ENCODE peak calls at places on chromosome X, in six cellular contexts. One of them, this sample, is unnamed.

GRCh38 chrX:135256923-135257322 is 5.1 kb downstream of the ETDA start:
- DNase-seq in lower leg skin: no peak
- DNase-seq in Caco-2: no peak
- DNase-seq in dorsolateral prefrontal cortex: no peak
- DNase-seq in hepatocyte: no peak
- DNase-seq in kidney: no peak
- DNase-seq in this sample: no peak

GRCh38 chrX:2748171-2748814 is 3.5 kb upstream of the XG start:
- DNase-seq in lower leg skin: no peak
- DNase-seq in Caco-2: no peak
- DNase-seq in dorsolateral prefrontal cortex: no peak
- DNase-seq in hepatocyte: no peak
- DNase-seq in kidney: no peak
- DNase-seq in this sample: no peak

GRCh38 chrX:31209005-31209612 is 137.3 kb upstream of the FTHL17 start:
- DNase-seq in lower leg skin: no peak
- DNase-seq in Caco-2: peak; percentile 10
- DNase-seq in dorsolateral prefrontal cortex: no peak
- DNase-seq in hepatocyte: no peak
- DNase-seq in kidney: no peak
- DNase-seq in this sample: no peak

GRCh38 chrX:126799059-126799458 is 20.5 kb upstream of the PRR32 start:
- DNase-seq in lower leg skin: no peak
- DNase-seq in Caco-2: no peak
- DNase-seq in dorsolateral prefrontal cortex: no peak
- DNase-seq in hepatocyte: no peak
- DNase-seq in kidney: no peak
- DNase-seq in this sample: no peak

GRCh38 chrX:39903343-39903742 is 194.4 kb downstream of the BCOR start:
- DNase-seq in lower leg skin: no peak
- DNase-seq in Caco-2: no peak
- DNase-seq in dorsolateral prefrontal cortex: no peak
- DNase-seq in hepatocyte: no peak
- DNase-seq in kidney: no peak
- DNase-seq in this sample: no peak

GRCh38 chrX:24151513-24151912 is 2.0 kb downstream of the ZFX start:
- DNase-seq in lower leg skin: no peak
- DNase-seq in Caco-2: no peak
- DNase-seq in dorsolateral prefrontal cortex: no peak
- DNase-seq in hepatocyte: no peak
- DNase-seq in kidney: no peak
- DNase-seq in this sample: no peak

GRCh38 chrX:105552395-105552794 is 269.9 kb upstream of the NRK start:
- DNase-seq in lower leg skin: no peak
- DNase-seq in Caco-2: no peak
- DNase-seq in dorsolateral prefrontal cortex: no peak
- DNase-seq in hepatocyte: no peak
- DNase-seq in kidney: no peak
- DNase-seq in this sample: no peak

GRCh38 chrX:133419911-133420310 is 4.6 kb upstream of the GPC4 start:
- DNase-seq in lower leg skin: no peak
- DNase-seq in Caco-2: no peak
- DNase-seq in dorsolateral prefrontal cortex: no peak
- DNase-seq in hepatocyte: no peak
- DNase-seq in kidney: no peak
- DNase-seq in this sample: no peak

GRCh38 chrX:155086202-155086840 is 15.0 kb downstream of the BRCC3 start:
- DNase-seq in lower leg skin: no peak
- DNase-seq in Caco-2: peak; percentile 50
- DNase-seq in dorsolateral prefrontal cortex: no peak
- DNase-seq in hepatocyte: peak; percentile 10
- DNase-seq in kidney: peak; percentile 45
- DNase-seq in this sample: peak; percentile 38

GRCh38 chrX:95346854-95347253 is 1337.8 kb upstream of the DIAPH2 start:
- DNase-seq in lower leg skin: no peak
- DNase-seq in Caco-2: no peak
- DNase-seq in dorsolateral prefrontal cortex: no peak
- DNase-seq in hepatocyte: no peak
- DNase-seq in kidney: no peak
- DNase-seq in this sample: no peak

GRCh38 chrX:46376246-46376885 is 168.9 kb downstream of the ZNF674 start:
- DNase-seq in lower leg skin: peak; percentile 14
- DNase-seq in Caco-2: peak; percentile 44
- DNase-seq in dorsolateral prefrontal cortex: no peak
- DNase-seq in hepatocyte: peak; percentile 69
- DNase-seq in kidney: no peak
- DNase-seq in this sample: no peak

GRCh38 chrX:30653415-30654131 is at the start of gene GK:
- DNase-seq in lower leg skin: no peak
- DNase-seq in Caco-2: no peak
- DNase-seq in dorsolateral prefrontal cortex: no peak
- DNase-seq in hepatocyte: peak; percentile 25
- DNase-seq in kidney: peak; percentile 84
- DNase-seq in this sample: peak; percentile 17

GRCh38 chrX:44101300-44101699 is 128.1 kb upstream of the NDP start:
- DNase-seq in lower leg skin: no peak
- DNase-seq in Caco-2: no peak
- DNase-seq in dorsolateral prefrontal cortex: no peak
- DNase-seq in hepatocyte: no peak
- DNase-seq in kidney: no peak
- DNase-seq in this sample: no peak

GRCh38 chrX:28205905-28206304 is 224.7 kb upstream of the DCAF8L1 start:
- DNase-seq in lower leg skin: no peak
- DNase-seq in Caco-2: no peak
- DNase-seq in dorsolateral prefrontal cortex: no peak
- DNase-seq in hepatocyte: no peak
- DNase-seq in kidney: no peak
- DNase-seq in this sample: no peak

GRCh38 chrX:51867626-51868025 is 25.8 kb upstream of the MAGED1 start:
- DNase-seq in lower leg skin: no peak
- DNase-seq in Caco-2: no peak
- DNase-seq in dorsolateral prefrontal cortex: no peak
- DNase-seq in hepatocyte: no peak
- DNase-seq in kidney: no peak
- DNase-seq in this sample: no peak

GRCh38 chrX:103637604-103638338 is 9.0 kb downstream of the TCEAL1 start:
- DNase-seq in lower leg skin: no peak
- DNase-seq in Caco-2: no peak
- DNase-seq in dorsolateral prefrontal cortex: no peak
- DNase-seq in hepatocyte: no peak
- DNase-seq in kidney: no peak
- DNase-seq in this sample: no peak

GRCh38 chrX:135384161-135384836 is 37.4 kb upstream of the SMIM10L2A start:
- DNase-seq in lower leg skin: no peak
- DNase-seq in Caco-2: no peak
- DNase-seq in dorsolateral prefrontal cortex: no peak
- DNase-seq in hepatocyte: no peak
- DNase-seq in kidney: no peak
- DNase-seq in this sample: no peak

GRCh38 chrX:119228506-119229290 is 7.4 kb upstream of the PGRMC1 start:
- DNase-seq in lower leg skin: no peak
- DNase-seq in Caco-2: no peak
- DNase-seq in dorsolateral prefrontal cortex: no peak
- DNase-seq in hepatocyte: peak; percentile 23
- DNase-seq in kidney: no peak
- DNase-seq in this sample: no peak

GRCh38 chrX:109889289-109890006 is 113.5 kb upstream of the TMEM164 start:
- DNase-seq in lower leg skin: no peak
- DNase-seq in Caco-2: peak; percentile 11
- DNase-seq in dorsolateral prefrontal cortex: no peak
- DNase-seq in hepatocyte: peak; percentile 13
- DNase-seq in kidney: no peak
- DNase-seq in this sample: no peak

GRCh38 chrX:45363596-45363995 is 162.9 kb upstream of the DIPK2B start:
- DNase-seq in lower leg skin: no peak
- DNase-seq in Caco-2: no peak
- DNase-seq in dorsolateral prefrontal cortex: no peak
- DNase-seq in hepatocyte: no peak
- DNase-seq in kidney: no peak
- DNase-seq in this sample: no peak

GRCh38 chrX:53438832-53439230 is 4.7 kb upstream of the HSD17B10 start:
- DNase-seq in lower leg skin: no peak
- DNase-seq in Caco-2: no peak
- DNase-seq in dorsolateral prefrontal cortex: no peak
- DNase-seq in hepatocyte: no peak
- DNase-seq in kidney: no peak
- DNase-seq in this sample: no peak
- H3K4me3 ChIP-seq in lower leg skin: no peak overlapping the region
- H3K4me3 ChIP-seq in Caco-2: no peak overlapping the region
- H3K4me3 ChIP-seq in dorsolateral prefrontal cortex: no peak overlapping the region
- H3K4me3 ChIP-seq in hepatocyte: no peak overlapping the region
- H3K4me3 ChIP-seq in kidney: no peak overlapping the region
- H3K4me3 ChIP-seq in this sample: no peak overlapping the region

GRCh38 chrX:137567474-137568232 is 1.7 kb downstream of the ZIC3 start:
- DNase-seq in lower leg skin: no peak
- DNase-seq in Caco-2: no peak
- DNase-seq in dorsolateral prefrontal cortex: no peak
- DNase-seq in hepatocyte: no peak
- DNase-seq in kidney: no peak
- DNase-seq in this sample: no peak

GRCh38 chrX:137565921-137566745 is at the start of gene ZIC3:
- DNase-seq in lower leg skin: peak; percentile 18
- DNase-seq in Caco-2: no peak
- DNase-seq in dorsolateral prefrontal cortex: peak; percentile 76
- DNase-seq in hepatocyte: peak; percentile 74
- DNase-seq in kidney: peak; percentile 77
- DNase-seq in this sample: no peak

GRCh38 chrX:137568741-137569469 is 3.0 kb downstream of the ZIC3 start:
- DNase-seq in lower leg skin: no peak
- DNase-seq in Caco-2: no peak
- DNase-seq in dorsolateral prefrontal cortex: no peak
- DNase-seq in hepatocyte: no peak
- DNase-seq in kidney: no peak
- DNase-seq in this sample: no peak

GRCh38 chrX:137566746-137567473 is 983 bp downstream of the ZIC3 start:
- DNase-seq in lower leg skin: no peak
- DNase-seq in Caco-2: no peak
- DNase-seq in dorsolateral prefrontal cortex: no peak
- DNase-seq in hepatocyte: no peak
- DNase-seq in kidney: peak; percentile 74
- DNase-seq in this sample: no peak

DNA sequence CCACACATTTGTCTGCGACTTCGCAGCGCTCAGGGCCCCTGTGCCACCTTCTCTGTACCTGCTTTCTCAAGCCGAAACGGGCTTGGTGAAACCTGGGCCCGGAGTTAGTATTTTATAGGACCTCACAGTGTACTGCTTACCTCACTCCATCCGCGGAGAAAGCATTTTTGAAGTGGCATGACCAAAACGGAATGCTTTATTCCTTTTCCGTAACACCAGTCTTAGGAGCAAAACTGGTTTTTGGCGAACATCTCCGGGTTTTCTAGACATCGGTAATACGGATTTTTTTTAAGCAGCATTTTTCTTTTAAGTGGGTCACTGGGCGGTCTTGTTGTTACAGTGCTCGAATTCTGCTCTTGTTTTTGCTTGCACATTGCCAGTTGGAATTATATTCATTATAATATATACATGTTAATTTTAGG is 3.6 kb downstream of the ZIC3 start:
- DNase-seq in lower leg skin: no peak
- DNase-seq in Caco-2: no peak
- DNase-seq in dorsolateral prefrontal cortex: no peak
- DNase-seq in hepatocyte: no peak
- DNase-seq in kidney: no peak
- DNase-seq in this sample: no peak
- H3K4me3 ChIP-seq in lower leg skin: no peak overlapping the region
- H3K4me3 ChIP-seq in Caco-2: no peak overlapping the region
- H3K4me3 ChIP-seq in dorsolateral prefrontal cortex: no peak overlapping the region
- H3K4me3 ChIP-seq in hepatocyte: no peak overlapping the region
- H3K4me3 ChIP-seq in kidney: no peak overlapping the region
- H3K4me3 ChIP-seq in this sample: no peak overlapping the region

DNA sequence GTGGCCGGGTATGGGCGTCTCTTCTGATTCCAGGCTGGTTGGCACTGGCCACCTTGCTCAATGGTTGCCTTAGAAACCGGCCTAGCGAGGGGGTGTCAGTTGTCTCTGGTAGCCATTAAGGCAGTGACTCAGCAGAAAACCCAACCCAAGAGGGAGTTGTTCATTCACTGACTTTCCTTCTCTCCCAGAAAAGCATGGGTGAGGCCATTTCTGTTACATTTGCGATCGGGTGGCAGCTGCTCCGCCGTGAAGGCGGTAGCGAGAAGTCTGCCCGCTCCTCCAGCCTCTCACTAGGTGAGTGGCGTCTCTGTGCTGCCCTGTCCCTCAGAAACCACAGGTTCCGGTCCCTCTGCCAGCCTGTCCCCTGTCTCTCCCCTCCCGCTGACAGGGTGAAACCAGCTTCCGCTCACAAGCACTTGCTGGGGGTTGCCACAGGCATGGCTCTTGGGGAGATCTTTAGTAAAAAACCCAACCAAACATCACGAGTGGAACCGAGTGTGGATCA is 17.4 kb downstream of the IRAK1 start:
- DNase-seq in lower leg skin: no peak
- DNase-seq in Caco-2: no peak
- DNase-seq in dorsolateral prefrontal cortex: peak; percentile 60
- DNase-seq in hepatocyte: peak; percentile 35
- DNase-seq in kidney: no peak
- DNase-seq in this sample: no peak
- H3K4me3 ChIP-seq in lower leg skin: no peak overlapping the region
- H3K4me3 ChIP-seq in Caco-2: no peak overlapping the region
- H3K4me3 ChIP-seq in dorsolateral prefrontal cortex: no peak overlapping the region
- H3K4me3 ChIP-seq in hepatocyte: no peak overlapping the region
- H3K4me3 ChIP-seq in kidney: no peak overlapping the region
- H3K4me3 ChIP-seq in this sample: no peak overlapping the region

GRCh38 chrX:34656842-34657780 is at the start of gene TMEM47:
- DNase-seq in lower leg skin: peak; percentile 25
- DNase-seq in Caco-2: peak; percentile 78
- DNase-seq in dorsolateral prefrontal cortex: peak; percentile 68
- DNase-seq in hepatocyte: peak; percentile 93
- DNase-seq in kidney: peak; percentile 93
- DNase-seq in this sample: peak; percentile 72

GRCh38 chrX:34653811-34654210 is 3.3 kb downstream of the TMEM47 start:
- DNase-seq in lower leg skin: no peak
- DNase-seq in Caco-2: no peak
- DNase-seq in dorsolateral prefrontal cortex: no peak
- DNase-seq in hepatocyte: no peak
- DNase-seq in kidney: no peak
- DNase-seq in this sample: no peak

GRCh38 chrX:34656467-34656841 is 631 bp downstream of the TMEM47 start:
- DNase-seq in lower leg skin: no peak
- DNase-seq in Caco-2: no peak
- DNase-seq in dorsolateral prefrontal cortex: no peak
- DNase-seq in hepatocyte: peak; percentile 19
- DNase-seq in kidney: peak; percentile 68
- DNase-seq in this sample: peak; percentile 22

GRCh38 chrX:34655496-34656258 is 1.4 kb downstream of the TMEM47 start:
- DNase-seq in lower leg skin: no peak
- DNase-seq in Caco-2: no peak
- DNase-seq in dorsolateral prefrontal cortex: no peak
- DNase-seq in hepatocyte: no peak
- DNase-seq in kidney: no peak
- DNase-seq in this sample: no peak

DNA sequence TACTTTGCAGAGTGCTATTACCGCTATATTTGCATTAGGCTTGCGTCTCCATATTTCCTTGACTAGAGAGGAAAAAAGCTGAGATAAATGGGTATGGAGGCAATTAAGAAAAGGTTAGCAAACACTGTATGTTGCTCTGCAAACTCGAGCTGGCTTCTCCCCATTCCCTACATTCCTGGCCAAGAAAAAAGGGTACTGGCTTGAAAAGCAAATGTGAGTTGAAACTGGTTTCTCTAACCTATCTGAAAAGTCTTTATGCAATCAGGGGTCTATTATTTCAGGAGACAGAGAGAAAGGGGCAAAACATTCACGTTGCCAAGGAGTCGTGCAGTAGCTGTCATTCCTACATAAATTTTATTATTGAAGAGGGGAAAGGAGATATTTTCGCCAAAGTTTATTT is 2.1 kb downstream of the TMEM47 start:
- DNase-seq in lower leg skin: no peak
- DNase-seq in Caco-2: no peak
- DNase-seq in dorsolateral prefrontal cortex: no peak
- DNase-seq in hepatocyte: no peak
- DNase-seq in kidney: no peak
- DNase-seq in this sample: no peak
- H3K4me3 ChIP-seq in lower leg skin: no peak overlapping the region
- H3K4me3 ChIP-seq in Caco-2: no peak overlapping the region
- H3K4me3 ChIP-seq in dorsolateral prefrontal cortex: peak overlapping the region; percentile 57
- H3K4me3 ChIP-seq in hepatocyte: peak overlapping the region; percentile 74
- H3K4me3 ChIP-seq in kidney: peak overlapping the region; percentile 71
- H3K4me3 ChIP-seq in this sample: peak overlapping the region; percentile 82